ENCODE peak calls at places on chromosomes 6 and 20, in four cellular contexts. D is fibroblast of lung, P is tibial nerve, J is fibroblast of pulmonary artery. W is an unnamed sample.

GRCh38 chr6:3163248-3163594 is 5.9 kb upstream of the TUBB2A start:
- DNase-seq in P (peak; percentile 44), D (no peak), J (peak; percentile 43), W (no peak)

GRCh38 chr20:41408986-41409385 is 42.4 kb upstream of the EMILIN3 start:
- DNase-seq in D (peak; percentile 15), J (no peak), P (no peak), W (no peak)

GRCh38 chr20:8721098-8721497 is 347.8 kb upstream of the PLCB4 start:
- DNase-seq in J (peak; percentile 81), D (peak; percentile 49), P (peak; percentile 76), W (no peak)

GRCh38 chr6:158290659-158291058 is 21.6 kb upstream of the TULP4 start:
- DNase-seq in D (no peak), J (no peak), P (no peak), W (no peak)

GRCh38 chr20:62804632-62805364 is at the start of gene OGFR:
- DNase-seq in P (peak; percentile 50), J (peak; percentile 47), D (peak; percentile 51), W (no peak)

GRCh38 chr6:36682328-36683144 is 4.0 kb downstream of the CDKN1A start:
- DNase-seq in D (no peak), J (no peak), P (no peak), W (no peak)

GRCh38 chr6:134363323-134364039 is 45.6 kb upstream of the SGK1 start:
- DNase-seq in D (peak; percentile 85), P (no peak), J (peak; percentile 51), W (no peak)

GRCh38 chr20:35129647-35130069 is 17.5 kb downstream of the EDEM2 start:
- DNase-seq in J (peak; percentile 57), P (no peak), D (peak; percentile 44), W (no peak)

GRCh38 chr6:14000901-14001300 is 76.1 kb downstream of the RNF182 start:
- DNase-seq in D (no peak), J (peak; percentile 8), P (no peak), W (no peak)

GRCh38 chr6:157548635-157549467 is 167.9 kb downstream of the ZDHHC14 start:
- DNase-seq in D (no peak), P (no peak), J (no peak), W (no peak)

GRCh38 chr6:21375717-21376116 is 217.8 kb upstream of the SOX4 start:
- DNase-seq in D (no peak), J (no peak), P (no peak), W (no peak)

GRCh38 chr6:21367148-21367547 is 226.4 kb upstream of the SOX4 start:
- DNase-seq in D (no peak), P (no peak), J (no peak), W (no peak)

GRCh38 chr6:21367649-21368154 is 225.8 kb upstream of the SOX4 start:
- DNase-seq in J (no peak), P (no peak), D (no peak), W (no peak)

GRCh38 chr6:21375206-21375605 is 218.3 kb upstream of the SOX4 start:
- DNase-seq in D (no peak), P (no peak), J (no peak), W (no peak)

GRCh38 chr6:21371676-21372161 is 221.8 kb upstream of the SOX4 start:
- DNase-seq in D (peak; percentile 73), P (no peak), J (peak; percentile 44), W (no peak)
- H3K4me3 ChIP-seq in D (no peak overlapping the region), P (no peak overlapping the region), J (no peak overlapping the region), W (no peak overlapping the region)

DNA sequence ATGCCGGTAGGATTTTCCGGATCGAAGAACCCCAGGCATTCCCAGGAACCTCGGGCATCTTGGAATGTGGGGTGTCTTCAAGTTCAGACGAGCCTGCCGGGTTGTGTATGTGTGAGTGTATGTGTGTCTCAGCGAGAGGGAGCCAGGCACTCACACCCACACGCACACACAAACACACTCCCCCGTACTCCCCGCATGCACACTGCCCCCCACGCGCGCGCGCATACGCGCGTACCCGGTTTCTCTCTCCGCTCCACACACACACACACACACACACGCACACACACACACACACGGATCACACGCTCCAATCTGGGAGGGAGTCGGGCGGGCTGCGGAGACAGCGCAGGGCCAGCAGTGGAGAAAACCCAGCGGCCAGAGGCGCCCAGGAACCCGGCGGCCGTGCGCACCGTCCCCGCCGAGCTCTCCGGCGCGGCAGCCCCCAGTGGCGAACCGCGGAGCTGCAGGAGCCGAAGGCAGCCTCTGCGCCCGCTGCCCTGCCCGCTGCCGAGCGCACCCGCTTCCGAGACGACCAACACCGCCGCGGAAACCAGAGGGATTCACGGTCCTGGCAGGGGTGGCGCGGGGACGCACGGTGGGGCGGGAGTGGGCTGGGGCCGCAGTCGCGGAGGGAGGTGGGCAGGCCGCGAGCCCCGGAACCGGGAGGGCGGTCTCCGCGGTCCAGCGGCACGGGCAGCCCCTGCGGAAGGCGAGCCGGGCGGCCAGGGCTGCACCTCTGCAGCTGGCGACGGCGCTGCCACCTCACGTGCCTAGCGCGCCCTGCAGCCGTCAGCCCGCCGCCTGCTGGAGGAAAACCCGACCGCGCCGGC is at the start of gene LRFN2:
- DNase-seq in J (peak; percentile 67), D (peak; percentile 69), P (peak; percentile 30), W (no peak)
- H3K4me3 ChIP-seq in J (peak within 1 kb of the TSS; percentile 45), D (no peak within 1 kb of the TSS), P (peak within 1 kb of the TSS; percentile 54), W (peak within 1 kb of the TSS; percentile 51)

GRCh38 chr6:28777147-28777461 is 146.7 kb downstream of the TRIM27 start:
- DNase-seq in P (no peak), J (no peak), D (no peak), W (no peak)
- H3K4me3 ChIP-seq in P (no peak overlapping the region), J (no peak overlapping the region), D (no peak overlapping the region), W (no peak overlapping the region)

GRCh38 chr6:25007269-25007699 is 71.5 kb upstream of the RIPOR2 start:
- DNase-seq in P (no peak), J (no peak), D (no peak), W (no peak)
- H3K4me3 ChIP-seq in P (no peak overlapping the region), J (no peak overlapping the region), D (no peak overlapping the region), W (no peak overlapping the region)

W was measured in AG04449.